ENCODE peak calls at places on chromosomes 12 and 14, in five cellular contexts. One of them, this sample, is unnamed.

GRCh38 chr12:10186299-10186698 is 7.5 kb downstream of the TMEM52B start:
- DNase-seq in astrocyte of the cerebellum: no peak
- DNase-seq in activated CD4-positive, alpha-beta T cell treated with anti-CD3 and anti-CD28 coated beads, Interleukin-2, amount 50 U/mL, for 1 hour: no peak
- DNase-seq in cardiac muscle cell: no peak
- DNase-seq in fibroblast of lung: no peak
- DNase-seq in this sample: no peak

GRCh38 chr14:90805662-90806548 is 10.3 kb downstream of the TTC7B start:
- DNase-seq in astrocyte of the cerebellum: no peak
- DNase-seq in activated CD4-positive, alpha-beta T cell treated with anti-CD3 and anti-CD28 coated beads, Interleukin-2, amount 50 U/mL, for 1 hour: no peak
- DNase-seq in cardiac muscle cell: no peak
- DNase-seq in fibroblast of lung: no peak
- DNase-seq in this sample: no peak

GRCh38 chr12:47781479-47782371 is 8.7 kb downstream of the SLC48A1 start:
- DNase-seq in astrocyte of the cerebellum: no peak
- DNase-seq in activated CD4-positive, alpha-beta T cell treated with anti-CD3 and anti-CD28 coated beads, Interleukin-2, amount 50 U/mL, for 1 hour: no peak
- DNase-seq in cardiac muscle cell: no peak
- DNase-seq in fibroblast of lung: no peak
- DNase-seq in this sample: no peak

GRCh38 chr12:41189395-41190251 is 1.5 kb downstream of the PDZRN4 start:
- DNase-seq in astrocyte of the cerebellum: no peak
- DNase-seq in activated CD4-positive, alpha-beta T cell treated with anti-CD3 and anti-CD28 coated beads, Interleukin-2, amount 50 U/mL, for 1 hour: no peak
- DNase-seq in cardiac muscle cell: peak; percentile 39
- DNase-seq in fibroblast of lung: no peak
- DNase-seq in this sample: no peak

GRCh38 chr14:33631021-33631420 is 319.9 kb downstream of the EGLN3 start:
- DNase-seq in astrocyte of the cerebellum: no peak
- DNase-seq in activated CD4-positive, alpha-beta T cell treated with anti-CD3 and anti-CD28 coated beads, Interleukin-2, amount 50 U/mL, for 1 hour: no peak
- DNase-seq in cardiac muscle cell: no peak
- DNase-seq in fibroblast of lung: no peak
- DNase-seq in this sample: no peak

GRCh38 chr12:71708658-71709057 is 22.8 kb downstream of the TMEM19 start:
- DNase-seq in astrocyte of the cerebellum: no peak
- DNase-seq in activated CD4-positive, alpha-beta T cell treated with anti-CD3 and anti-CD28 coated beads, Interleukin-2, amount 50 U/mL, for 1 hour: no peak
- DNase-seq in cardiac muscle cell: no peak
- DNase-seq in fibroblast of lung: no peak
- DNase-seq in this sample: no peak

GRCh38 chr12:28033538-28033915 is 61.0 kb upstream of the PTHLH start:
- DNase-seq in astrocyte of the cerebellum: no peak
- DNase-seq in activated CD4-positive, alpha-beta T cell treated with anti-CD3 and anti-CD28 coated beads, Interleukin-2, amount 50 U/mL, for 1 hour: no peak
- DNase-seq in cardiac muscle cell: no peak
- DNase-seq in fibroblast of lung: peak; percentile 18
- DNase-seq in this sample: no peak

GRCh38 chr12:53279283-53279869 is 11.3 kb downstream of the ESPL1 start:
- DNase-seq in astrocyte of the cerebellum: no peak
- DNase-seq in activated CD4-positive, alpha-beta T cell treated with anti-CD3 and anti-CD28 coated beads, Interleukin-2, amount 50 U/mL, for 1 hour: no peak
- DNase-seq in cardiac muscle cell: no peak
- DNase-seq in fibroblast of lung: no peak
- DNase-seq in this sample: peak; percentile 28

GRCh38 chr12:63151061-63151897 is at the start of gene AVPR1A:
- DNase-seq in astrocyte of the cerebellum: no peak
- DNase-seq in activated CD4-positive, alpha-beta T cell treated with anti-CD3 and anti-CD28 coated beads, Interleukin-2, amount 50 U/mL, for 1 hour: no peak
- DNase-seq in cardiac muscle cell: peak; percentile 25
- DNase-seq in fibroblast of lung: no peak
- DNase-seq in this sample: peak; percentile 32

GRCh38 chr12:30100736-30101135 is 317.0 kb upstream of the TMTC1 start:
- DNase-seq in astrocyte of the cerebellum: peak; percentile 37
- DNase-seq in activated CD4-positive, alpha-beta T cell treated with anti-CD3 and anti-CD28 coated beads, Interleukin-2, amount 50 U/mL, for 1 hour: no peak
- DNase-seq in cardiac muscle cell: no peak
- DNase-seq in fibroblast of lung: no peak
- DNase-seq in this sample: no peak

GRCh38 chr12:14613718-14614117 is 46.0 kb upstream of the PLBD1 start:
- DNase-seq in astrocyte of the cerebellum: no peak
- DNase-seq in activated CD4-positive, alpha-beta T cell treated with anti-CD3 and anti-CD28 coated beads, Interleukin-2, amount 50 U/mL, for 1 hour: no peak
- DNase-seq in cardiac muscle cell: no peak
- DNase-seq in fibroblast of lung: no peak
- DNase-seq in this sample: no peak

GRCh38 chr14:63899953-63900352 is 47.1 kb downstream of the SYNE2 start:
- DNase-seq in astrocyte of the cerebellum: no peak
- DNase-seq in activated CD4-positive, alpha-beta T cell treated with anti-CD3 and anti-CD28 coated beads, Interleukin-2, amount 50 U/mL, for 1 hour: no peak
- DNase-seq in cardiac muscle cell: no peak
- DNase-seq in fibroblast of lung: no peak
- DNase-seq in this sample: no peak